ENCODE peak calls at places on chromosomes 3 and 15, in five cellular contexts. One of them, this sample, is unnamed.

GRCh38 chr15:92005154-92005553 is 151.6 kb downstream of the SLCO3A1 start:
- DNase-seq in stimulated activated CD8-positive, alpha-beta memory T cell treated with anti-CD3 and anti-CD28 coated beads, Interleukin-4, amount 100 ng/mL, for 48 hours: no peak
- DNase-seq in Calu3: no peak
- DNase-seq in A549: no peak
- DNase-seq in heart left ventricle: no peak
- DNase-seq in this sample: no peak

GRCh38 chr3:192060160-192060783 is 599.3 kb downstream of the PYDC2 start:
- DNase-seq in stimulated activated CD8-positive, alpha-beta memory T cell treated with anti-CD3 and anti-CD28 coated beads, Interleukin-4, amount 100 ng/mL, for 48 hours: no peak
- DNase-seq in Calu3: no peak
- DNase-seq in A549: no peak
- DNase-seq in heart left ventricle: no peak
- DNase-seq in this sample: no peak

GRCh38 chr15:50358805-50359204 is 3.8 kb upstream of the GABPB1 start:
- DNase-seq in stimulated activated CD8-positive, alpha-beta memory T cell treated with anti-CD3 and anti-CD28 coated beads, Interleukin-4, amount 100 ng/mL, for 48 hours: peak
- DNase-seq in Calu3: peak
- DNase-seq in A549: peak
- DNase-seq in heart left ventricle: no peak
- DNase-seq in this sample: no peak

GRCh38 chr3:48503406-48504050 is 446 bp downstream of the SHISA5 start:
- DNase-seq in stimulated activated CD8-positive, alpha-beta memory T cell treated with anti-CD3 and anti-CD28 coated beads, Interleukin-4, amount 100 ng/mL, for 48 hours: peak
- DNase-seq in Calu3: peak
- DNase-seq in A549: no peak
- DNase-seq in heart left ventricle: peak
- DNase-seq in this sample: peak

GRCh38 chr3:24451461-24452099 is 43.1 kb downstream of the THRB start:
- DNase-seq in stimulated activated CD8-positive, alpha-beta memory T cell treated with anti-CD3 and anti-CD28 coated beads, Interleukin-4, amount 100 ng/mL, for 48 hours: no peak
- DNase-seq in Calu3: no peak
- DNase-seq in A549: no peak
- DNase-seq in heart left ventricle: no peak
- DNase-seq in this sample: no peak

GRCh38 chr3:124391774-124392173 is 338.5 kb upstream of the UMPS start:
- DNase-seq in stimulated activated CD8-positive, alpha-beta memory T cell treated with anti-CD3 and anti-CD28 coated beads, Interleukin-4, amount 100 ng/mL, for 48 hours: no peak
- DNase-seq in Calu3: no peak
- DNase-seq in A549: no peak
- DNase-seq in heart left ventricle: no peak
- DNase-seq in this sample: no peak

GRCh38 chr3:22147161-22147560 is 396.2 kb upstream of the ZNF385D start:
- DNase-seq in stimulated activated CD8-positive, alpha-beta memory T cell treated with anti-CD3 and anti-CD28 coated beads, Interleukin-4, amount 100 ng/mL, for 48 hours: no peak
- DNase-seq in Calu3: no peak
- DNase-seq in A549: no peak
- DNase-seq in heart left ventricle: no peak
- DNase-seq in this sample: no peak

GRCh38 chr3:101138817-101139216 is 145.6 kb upstream of the ABI3BP start:
- DNase-seq in stimulated activated CD8-positive, alpha-beta memory T cell treated with anti-CD3 and anti-CD28 coated beads, Interleukin-4, amount 100 ng/mL, for 48 hours: no peak
- DNase-seq in Calu3: no peak
- DNase-seq in A549: no peak
- DNase-seq in heart left ventricle: no peak
- DNase-seq in this sample: no peak

GRCh38 chr15:94119923-94120775 is 111.2 kb upstream of the MCTP2 start:
- DNase-seq in stimulated activated CD8-positive, alpha-beta memory T cell treated with anti-CD3 and anti-CD28 coated beads, Interleukin-4, amount 100 ng/mL, for 48 hours: peak
- DNase-seq in Calu3: peak
- DNase-seq in A549: peak
- DNase-seq in heart left ventricle: peak
- DNase-seq in this sample: peak

GRCh38 chr3:126127904-126128303 is 44.0 kb upstream of the SLC41A3 start:
- DNase-seq in stimulated activated CD8-positive, alpha-beta memory T cell treated with anti-CD3 and anti-CD28 coated beads, Interleukin-4, amount 100 ng/mL, for 48 hours: no peak
- DNase-seq in Calu3: no peak
- DNase-seq in A549: no peak
- DNase-seq in heart left ventricle: no peak
- DNase-seq in this sample: peak

GRCh38 chr3:66572938-66573710 is 72.3 kb upstream of the LRIG1 start:
- DNase-seq in stimulated activated CD8-positive, alpha-beta memory T cell treated with anti-CD3 and anti-CD28 coated beads, Interleukin-4, amount 100 ng/mL, for 48 hours: peak
- DNase-seq in Calu3: peak
- DNase-seq in A549: peak
- DNase-seq in heart left ventricle: no peak
- DNase-seq in this sample: no peak

GRCh38 chr3:123757281-123757940 is 126.7 kb downstream of the MYLK start:
- DNase-seq in stimulated activated CD8-positive, alpha-beta memory T cell treated with anti-CD3 and anti-CD28 coated beads, Interleukin-4, amount 100 ng/mL, for 48 hours: no peak
- DNase-seq in Calu3: peak
- DNase-seq in A549: no peak
- DNase-seq in heart left ventricle: peak
- DNase-seq in this sample: peak

GRCh38 chr15:80563372-80563997 is 131.6 kb upstream of the ABHD17C start:
- DNase-seq in stimulated activated CD8-positive, alpha-beta memory T cell treated with anti-CD3 and anti-CD28 coated beads, Interleukin-4, amount 100 ng/mL, for 48 hours: no peak
- DNase-seq in Calu3: no peak
- DNase-seq in A549: no peak
- DNase-seq in heart left ventricle: no peak
- DNase-seq in this sample: no peak

GRCh38 chr15:22956257-22956979 is 23.8 kb downstream of the CYFIP1 start:
- DNase-seq in stimulated activated CD8-positive, alpha-beta memory T cell treated with anti-CD3 and anti-CD28 coated beads, Interleukin-4, amount 100 ng/mL, for 48 hours: no peak
- DNase-seq in Calu3: no peak
- DNase-seq in A549: no peak
- DNase-seq in heart left ventricle: peak
- DNase-seq in this sample: peak

GRCh38 chr3:57659810-57660439 is 33.0 kb downstream of the DENND6A start:
- DNase-seq in stimulated activated CD8-positive, alpha-beta memory T cell treated with anti-CD3 and anti-CD28 coated beads, Interleukin-4, amount 100 ng/mL, for 48 hours: no peak
- DNase-seq in Calu3: no peak
- DNase-seq in A549: no peak
- DNase-seq in heart left ventricle: no peak
- DNase-seq in this sample: no peak

GRCh38 chr3:32076566-32076965 is 29.9 kb upstream of the GPD1L start:
- DNase-seq in stimulated activated CD8-positive, alpha-beta memory T cell treated with anti-CD3 and anti-CD28 coated beads, Interleukin-4, amount 100 ng/mL, for 48 hours: no peak
- DNase-seq in Calu3: no peak
- DNase-seq in A549: no peak
- DNase-seq in heart left ventricle: no peak
- DNase-seq in this sample: no peak

GRCh38 chr15:36401586-36401966 is 177.8 kb upstream of the CDIN1 start:
- DNase-seq in stimulated activated CD8-positive, alpha-beta memory T cell treated with anti-CD3 and anti-CD28 coated beads, Interleukin-4, amount 100 ng/mL, for 48 hours: no peak
- DNase-seq in Calu3: no peak
- DNase-seq in A549: no peak
- DNase-seq in heart left ventricle: no peak
- DNase-seq in this sample: no peak

GRCh38 chr15:33201376-33202189 is 7.1 kb upstream of the FMN1 start:
- DNase-seq in stimulated activated CD8-positive, alpha-beta memory T cell treated with anti-CD3 and anti-CD28 coated beads, Interleukin-4, amount 100 ng/mL, for 48 hours: peak
- DNase-seq in Calu3: peak
- DNase-seq in A549: peak
- DNase-seq in heart left ventricle: no peak
- DNase-seq in this sample: no peak

GRCh38 chr3:167863811-167864558 is 128.5 kb downstream of the SERPINI1 start:
- DNase-seq in stimulated activated CD8-positive, alpha-beta memory T cell treated with anti-CD3 and anti-CD28 coated beads, Interleukin-4, amount 100 ng/mL, for 48 hours: no peak
- DNase-seq in Calu3: no peak
- DNase-seq in A549: no peak
- DNase-seq in heart left ventricle: no peak
- DNase-seq in this sample: no peak

GRCh38 chr15:78414608-78415250 is 23.3 kb upstream of the IREB2 start:
- DNase-seq in stimulated activated CD8-positive, alpha-beta memory T cell treated with anti-CD3 and anti-CD28 coated beads, Interleukin-4, amount 100 ng/mL, for 48 hours: no peak
- DNase-seq in Calu3: no peak
- DNase-seq in A549: no peak
- DNase-seq in heart left ventricle: no peak
- DNase-seq in this sample: no peak

GRCh38 chr15:82393671-82394070 is 35.9 kb upstream of the GOLGA6L9 start:
- DNase-seq in stimulated activated CD8-positive, alpha-beta memory T cell treated with anti-CD3 and anti-CD28 coated beads, Interleukin-4, amount 100 ng/mL, for 48 hours: no peak
- DNase-seq in Calu3: no peak
- DNase-seq in A549: no peak
- DNase-seq in heart left ventricle: no peak
- DNase-seq in this sample: no peak